ENCODE peak calls at places on chromosomes 7 and 10, in ten cellular contexts. H, F, T, M, D, I, K, Y, B and U are unnamed samples.

GRCh38 chr7:155001756-155002410 is 1.0 kb downstream of the PAXIP1 start:
- DNase-seq in H (peak), F (peak), T (no peak), M (peak), D (peak), I (peak), K (no peak), Y (no peak), B (no peak), U (no peak)

GRCh38 chr10:14302035-14302434 is 28.7 kb downstream of the FRMD4A start:
- DNase-seq in H (peak), F (no peak), T (no peak), M (no peak), D (peak), I (peak), K (no peak), Y (peak), B (no peak), U (no peak)

GRCh38 chr10:13690281-13690825 is 103.6 kb downstream of the PRPF18 start:
- DNase-seq in H (peak), F (peak), T (peak), M (no peak), D (no peak), I (no peak), K (no peak), Y (no peak), B (peak), U (no peak)

GRCh38 chr10:57657164-57657765 is 610.4 kb downstream of the IPMK start:
- DNase-seq in H (peak), F (peak), T (peak), M (peak), D (peak), I (peak), K (peak), Y (peak), B (no peak), U (peak)

GRCh38 chr10:68137174-68137573 is 27.9 kb downstream of the MYPN start:
- DNase-seq in H (no peak), F (no peak), T (no peak), M (no peak), D (peak), I (peak), K (peak), Y (no peak), B (no peak), U (no peak)

GRCh38 chr7:9776900-9777299 is 1196.8 kb upstream of the PHF14 start:
- DNase-seq in H (no peak), F (no peak), T (no peak), M (no peak), D (no peak), I (no peak), K (no peak), Y (peak), B (no peak), U (no peak)

GRCh38 chr7:135709508-135709907 is 18.5 kb downstream of the SLC13A4 start:
- DNase-seq in H (no peak), F (no peak), T (no peak), M (no peak), D (no peak), I (no peak), K (peak), Y (no peak), B (no peak), U (no peak)

GRCh38 chr7:87598234-87599009 is 2.3 kb downstream of the ABCB1 start:
- DNase-seq in H (no peak), F (no peak), T (no peak), M (no peak), D (no peak), I (no peak), K (no peak), Y (no peak), B (no peak), U (no peak)

GRCh38 chr7:91266067-91266930 is 2.1 kb downstream of the FZD1 start:
- DNase-seq in H (no peak), F (no peak), T (peak), M (no peak), D (no peak), I (peak), K (no peak), Y (peak), B (peak), U (no peak)

GRCh38 chr7:53191296-53191695 is 155.9 kb downstream of the POM121L12 start:
- DNase-seq in H (no peak), F (no peak), T (no peak), M (no peak), D (no peak), I (no peak), K (no peak), Y (no peak), B (no peak), U (no peak)

GRCh38 chr7:5596046-5596895 is 172.6 kb upstream of the TNRC18 start:
- DNase-seq in H (peak), F (no peak), T (peak), M (peak), D (peak), I (peak), K (peak), Y (peak), B (peak), U (no peak)

GRCh38 chr7:113026941-113027340 is 59.7 kb downstream of the GPR85 start:
- DNase-seq in H (peak), F (no peak), T (no peak), M (no peak), D (no peak), I (peak), K (no peak), Y (peak), B (no peak), U (no peak)

GRCh38 chr10:42482411-42482810 is 156.0 kb downstream of the ZNF33B start:
- DNase-seq in H (peak), F (no peak), T (no peak), M (no peak), D (no peak), I (no peak), K (peak), Y (no peak), B (no peak), U (no peak)

GRCh38 chr10:17737021-17737965 is 14.7 kb upstream of the TMEM236 start:
- DNase-seq in H (peak), F (no peak), T (no peak), M (no peak), D (peak), I (peak), K (peak), Y (peak), B (no peak), U (no peak)

GRCh38 chr10:15540729-15541128 is 169.6 kb upstream of the FAM171A1 start:
- DNase-seq in H (peak), F (no peak), T (peak), M (no peak), D (no peak), I (no peak), K (no peak), Y (no peak), B (no peak), U (no peak)

GRCh38 chr10:24822557-24822956 is 98.9 kb upstream of the ARHGAP21 start:
- DNase-seq in H (no peak), F (no peak), T (no peak), M (no peak), D (no peak), I (no peak), K (no peak), Y (no peak), B (no peak), U (peak)

GRCh38 chr7:2638224-2638991 is 6.6 kb downstream of the TTYH3 start:
- DNase-seq in H (no peak), F (no peak), T (no peak), M (no peak), D (no peak), I (peak), K (peak), Y (no peak), B (no peak), U (no peak)

GRCh38 chr10:35497909-35498308 is 107.2 kb upstream of the GJD4 start:
- DNase-seq in H (no peak), F (no peak), T (no peak), M (no peak), D (no peak), I (no peak), K (no peak), Y (no peak), B (no peak), U (no peak)

GRCh38 chr10:26737730-26738129 is 40.2 kb downstream of the PDSS1 start:
- DNase-seq in H (peak), F (no peak), T (no peak), M (no peak), D (no peak), I (peak), K (peak), Y (no peak), B (no peak), U (peak)

GRCh38 chr10:62082729-62083412 is 181.4 kb downstream of the ARID5B start:
- DNase-seq in H (peak), F (no peak), T (no peak), M (peak), D (peak), I (peak), K (peak), Y (peak), B (no peak), U (peak)

GRCh38 chr7:33790746-33791145 is 114.6 kb upstream of the BMPER start:
- DNase-seq in H (no peak), F (no peak), T (no peak), M (no peak), D (no peak), I (no peak), K (no peak), Y (no peak), B (no peak), U (no peak)

GRCh38 chr7:151867912-151868804 is 8.8 kb downstream of the PRKAG2 start:
- DNase-seq in H (no peak), F (no peak), T (no peak), M (no peak), D (no peak), I (no peak), K (no peak), Y (no peak), B (no peak), U (no peak)

GRCh38 chr7:151129882-151130591 is 37.5 kb downstream of the GBX1 start:
- DNase-seq in H (no peak), F (no peak), T (no peak), M (no peak), D (no peak), I (no peak), K (no peak), Y (no peak), B (no peak), U (no peak)

GRCh38 chr7:35991511-35992232 is 161.4 kb upstream of the EEPD1 start:
- DNase-seq in H (no peak), F (no peak), T (no peak), M (no peak), D (no peak), I (no peak), K (no peak), Y (no peak), B (no peak), U (no peak)
- TF ChIP-seq CTCF in H (no peak), F (no peak), T (no peak), M (no peak), D (no peak), I (no peak), K (no peak), Y (no peak), B (no peak), U (no peak)

GRCh38 chr10:104279550-104280259 is 10.7 kb downstream of the GSTO2 start:
- DNase-seq in H (no peak), F (no peak), T (no peak), M (no peak), D (no peak), I (no peak), K (no peak), Y (no peak), B (no peak), U (no peak)
- TF ChIP-seq CTCF in H (no peak), F (no peak), T (no peak), M (no peak), D (no peak), I (no peak), K (no peak), Y (no peak), B (no peak), U (no peak)

DNA sequence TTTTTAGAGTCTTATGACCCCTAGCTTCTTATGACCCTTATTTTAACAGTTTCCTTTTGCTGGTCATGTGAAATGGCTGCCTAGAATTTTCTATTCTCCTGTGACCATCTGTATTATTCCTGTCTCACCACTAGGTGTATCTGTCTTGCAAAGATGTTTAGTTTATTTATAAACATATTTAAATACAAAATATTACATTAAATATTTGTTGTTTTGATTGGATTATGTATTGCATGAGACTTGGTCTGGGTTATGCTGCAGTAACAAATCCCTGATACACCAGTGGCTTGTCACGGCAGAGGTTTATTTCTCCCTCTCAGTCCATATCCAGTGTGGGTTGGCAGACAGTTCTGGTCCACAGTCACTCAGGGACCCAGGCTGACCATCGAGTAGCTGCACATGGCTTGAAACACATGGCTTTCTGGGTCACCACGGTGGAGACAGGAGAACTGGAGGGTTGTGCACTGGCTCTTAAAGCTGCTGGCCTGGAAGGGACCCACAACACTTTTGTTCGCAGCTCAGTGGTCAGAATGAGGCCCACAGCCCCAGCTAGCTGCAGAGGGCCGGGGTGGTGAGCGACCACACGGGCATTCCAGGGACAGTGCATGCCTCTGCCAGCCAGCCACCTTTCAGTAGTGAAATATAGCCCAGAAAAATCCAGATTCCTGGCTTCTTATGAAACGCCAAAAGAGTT is 7.4 kb downstream of the RASSF4 start:
- DNase-seq in H (no peak), F (no peak), T (no peak), M (no peak), D (no peak), I (no peak), K (no peak), Y (no peak), B (no peak), U (no peak)
- TF ChIP-seq CTCF in H (peak), F (peak), T (no peak), M (no peak), D (peak), I (peak), K (peak), Y (peak), B (peak), U (peak)

GRCh38 chr10:99412100-99412499 is 18.3 kb downstream of the GOT1 start:
- DNase-seq in H (no peak), F (no peak), T (no peak), M (no peak), D (peak), I (no peak), K (no peak), Y (no peak), B (no peak), U (no peak)

GRCh38 chr10:99410876-99411275 is 19.5 kb downstream of the GOT1 start:
- DNase-seq in H (no peak), F (no peak), T (no peak), M (no peak), D (no peak), I (no peak), K (no peak), Y (no peak), B (no peak), U (no peak)

GRCh38 chr10:99411546-99411945 is 18.9 kb downstream of the GOT1 start:
- DNase-seq in H (peak), F (no peak), T (no peak), M (no peak), D (no peak), I (no peak), K (no peak), Y (no peak), B (no peak), U (no peak)

GRCh38 chr10:99403674-99404073 is 26.8 kb downstream of the GOT1 start:
- DNase-seq in H (peak), F (no peak), T (no peak), M (no peak), D (peak), I (no peak), K (no peak), Y (no peak), B (no peak), U (no peak)

DNA sequence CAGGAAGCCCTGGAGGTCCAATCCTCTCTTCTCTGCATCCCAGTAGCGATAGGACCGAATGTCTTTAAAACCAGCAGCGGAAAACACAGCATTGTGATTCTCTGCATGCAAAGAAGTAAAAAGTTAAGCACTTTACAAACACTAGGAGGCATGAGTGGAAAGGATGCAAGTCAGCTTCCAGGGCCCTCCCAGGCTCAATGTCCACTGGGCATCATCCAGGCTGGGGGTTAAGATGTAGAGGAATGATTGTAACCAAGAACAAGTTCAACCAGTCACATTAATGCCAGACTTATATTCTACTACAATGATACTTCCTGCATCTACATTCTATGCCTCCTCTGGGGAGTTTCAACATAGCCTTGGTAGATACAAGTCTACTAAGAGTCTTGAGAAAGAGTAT is 24.3 kb downstream of the GOT1 start:
- DNase-seq in H (no peak), F (no peak), T (no peak), M (no peak), D (no peak), I (no peak), K (no peak), Y (no peak), B (no peak), U (no peak)
- TF ChIP-seq CTCF in H (no peak), F (no peak), T (no peak), M (no peak), D (no peak), I (no peak), K (no peak), Y (no peak), B (no peak), U (no peak)

DNA sequence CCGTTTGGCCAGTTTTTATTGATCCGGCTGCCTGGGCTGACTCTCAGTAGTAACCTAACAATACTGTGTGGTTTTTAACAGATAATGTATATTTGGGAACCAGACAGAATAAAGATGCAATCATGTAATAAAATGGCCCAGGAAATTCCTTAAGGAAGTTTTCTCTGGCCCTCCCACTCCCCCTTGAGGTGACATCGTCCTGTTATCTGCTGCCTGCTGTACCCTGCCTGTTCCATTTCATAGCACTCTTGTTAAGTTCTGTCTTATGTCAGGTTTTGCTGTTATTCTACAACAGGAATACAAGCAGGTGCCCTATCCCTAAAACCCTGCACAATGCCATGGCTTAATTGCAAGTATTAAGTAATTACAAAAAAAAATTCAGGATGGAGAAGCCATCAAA is 12.5 kb downstream of the ITGB8 start:
- DNase-seq in H (no peak), F (peak), T (peak), M (no peak), D (peak), I (no peak), K (no peak), Y (peak), B (no peak), U (no peak)
- TF ChIP-seq CTCF in H (peak), F (peak), T (no peak), M (no peak), D (peak), I (peak), K (peak), Y (peak), B (no peak), U (no peak)

GRCh38 chr7:37230221-37230620 is 218.4 kb downstream of the ELMO1 start:
- DNase-seq in H (no peak), F (no peak), T (no peak), M (no peak), D (no peak), I (peak), K (no peak), Y (no peak), B (no peak), U (no peak)

GRCh38 chr7:37231613-37232012 is 217.1 kb downstream of the ELMO1 start:
- DNase-seq in H (no peak), F (no peak), T (no peak), M (no peak), D (no peak), I (no peak), K (no peak), Y (no peak), B (no peak), U (no peak)

GRCh38 chr7:37235813-37236212 is 212.9 kb downstream of the ELMO1 start:
- DNase-seq in H (no peak), F (no peak), T (no peak), M (no peak), D (no peak), I (no peak), K (no peak), Y (no peak), B (no peak), U (no peak)

GRCh38 chr7:37234334-37234733 is 214.3 kb downstream of the ELMO1 start:
- DNase-seq in H (no peak), F (no peak), T (no peak), M (no peak), D (no peak), I (no peak), K (no peak), Y (no peak), B (no peak), U (no peak)

DNA sequence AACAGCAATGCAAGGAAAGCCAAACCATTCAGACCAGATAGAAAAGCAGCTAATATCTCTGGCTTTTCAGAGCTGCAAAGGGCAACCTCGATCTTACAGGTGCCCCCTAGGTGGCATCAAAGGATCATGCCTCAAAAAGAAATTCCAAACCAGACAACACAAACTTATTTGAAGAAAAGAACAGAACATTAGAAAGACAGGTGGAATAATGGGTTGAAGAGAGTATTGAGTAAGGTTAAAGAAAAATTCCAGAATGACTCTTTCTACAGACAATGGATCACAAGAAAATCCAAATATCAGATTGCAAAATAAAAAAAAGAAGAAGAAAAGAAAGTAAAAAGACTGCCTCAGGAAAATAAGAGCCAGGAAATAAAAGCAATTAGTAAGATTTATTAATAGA is 213.7 kb downstream of the ELMO1 start:
- DNase-seq in H (peak), F (peak), T (no peak), M (peak), D (peak), I (peak), K (no peak), Y (peak), B (no peak), U (no peak)
- TF ChIP-seq CTCF in H (peak), F (peak), T (no peak), M (peak), D (peak), I (peak), K (peak), Y (peak), B (peak), U (peak)

DNA sequence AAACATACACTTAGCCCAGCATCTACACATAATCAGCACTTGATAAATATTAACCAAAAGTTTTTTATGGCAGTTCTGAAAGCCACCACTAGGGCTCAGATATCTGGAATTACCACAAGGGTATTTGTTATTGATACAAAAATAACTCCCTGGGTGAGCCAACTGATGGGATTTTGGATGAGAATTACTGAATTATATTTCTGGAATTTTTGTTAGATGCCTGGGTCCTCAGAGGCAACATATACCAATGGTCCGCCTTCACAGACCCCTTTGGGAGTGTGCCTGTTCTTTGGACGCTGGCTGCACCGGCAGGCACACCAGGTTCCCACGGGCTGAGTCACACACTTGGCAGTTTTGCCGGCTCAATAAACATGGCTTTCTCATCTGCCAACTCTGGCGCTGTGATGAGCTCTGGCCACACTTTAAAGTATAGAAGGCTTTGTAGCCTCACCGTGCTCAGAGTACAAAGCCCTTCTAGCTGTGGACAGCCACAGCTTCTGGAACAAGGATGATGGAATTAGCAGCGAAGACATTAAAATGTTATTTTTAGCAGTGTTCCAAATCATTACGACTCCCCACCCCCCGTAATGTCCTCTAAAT is 24.5 kb upstream of the EEPD1 start:
- DNase-seq in H (peak), F (no peak), T (no peak), M (peak), D (peak), I (peak), K (peak), Y (no peak), B (no peak), U (no peak)
- TF ChIP-seq CTCF in H (peak), F (no peak), T (peak), M (peak), D (peak), I (peak), K (peak), Y (peak), B (peak), U (peak)